ENCODE peak calls at places on chromosomes 1 and 21, in six cellular contexts. T is prostate gland, I is uterus, C is mammary epithelial cell, Z is body of pancreas, B is psoas muscle. V is an unnamed sample. For H3K4me1, the result is how much of the 10 kb centered on the place peaks cover.

GRCh38 chr21:44286716-44287632 is 1.3 kb downstream of the AIRE start:
- DNase-seq in B (peak), I (no peak), Z (no peak), T (no peak), C (no peak), V (no peak)

GRCh38 chr1:31101147-31101502 is 35.6 kb upstream of the PUM1 start:
- DNase-seq in C (peak), I (no peak), Z (peak), T (no peak), B (no peak), V (peak)

GRCh38 chr1:19179597-19180271 is 30.3 kb downstream of the UBR4 start:
- DNase-seq in Z (no peak), C (no peak), I (no peak), B (no peak), T (peak), V (peak)

GRCh38 chr1:186838380-186839076 is 9.8 kb downstream of the PLA2G4A start:
- DNase-seq in C (no peak), I (no peak), T (no peak), B (no peak), Z (no peak), V (no peak)

GRCh38 chr1:96643519-96643918 is 78.1 kb upstream of the PTBP2 start:
- DNase-seq in Z (no peak), T (no peak), C (peak), B (no peak), I (no peak), V (no peak)

GRCh38 chr1:159994896-159995295 is 36.9 kb downstream of the PIGM start:
- DNase-seq in B (no peak), C (no peak), Z (no peak), I (no peak), T (no peak), V (peak)

GRCh38 chr1:151475175-151475574 is 15.9 kb upstream of the POGZ start:
- DNase-seq in T (no peak), C (peak), I (no peak), B (no peak), Z (no peak), V (no peak)

GRCh38 chr1:113542221-113542701 is 151.9 kb downstream of the MAGI3 start:
- DNase-seq in C (peak), Z (no peak), I (no peak), T (no peak), B (no peak), V (peak)

GRCh38 chr1:220430059-220430458 is 97.9 kb upstream of the MARK1 start:
- DNase-seq in T (no peak), I (no peak), Z (no peak), B (no peak), C (peak), V (peak)

GRCh38 chr1:33299461-33300155 is 21.3 kb downstream of the A3GALT2 start:
- DNase-seq in T (no peak), Z (peak), I (no peak), C (no peak), B (peak), V (no peak)

GRCh38 chr1:245645894-245646293 is 491.1 kb downstream of the KIF26B start:
- DNase-seq in C (no peak), I (no peak), B (no peak), Z (no peak), T (no peak), V (no peak)

GRCh38 chr1:162214202-162214601 is 144.7 kb downstream of the NOS1AP start:
- DNase-seq in C (no peak), I (no peak), B (no peak), T (no peak), Z (no peak), V (no peak)

GRCh38 chr1:91018006-91018405 is 3.8 kb downstream of the ZNF644 start:
- DNase-seq in Z (no peak), C (no peak), B (no peak), T (no peak), I (no peak), V (no peak)

GRCh38 chr1:18923721-18924610 is 21.6 kb upstream of the ALDH4A1 start:
- DNase-seq in T (no peak), B (no peak), I (no peak), C (no peak), Z (no peak), V (no peak)

GRCh38 chr1:163054056-163054706 is 15.0 kb upstream of the RGS4 start:
- DNase-seq in T (no peak), B (no peak), C (no peak), I (no peak), Z (no peak), V (peak)

GRCh38 chr1:5756434-5757176 is 235.6 kb downstream of the NPHP4 start:
- DNase-seq in T (no peak), I (no peak), Z (no peak), C (no peak), B (no peak), V (no peak)
- H3K4me1 ChIP-seq in T (under half), I (under half), Z (under half), C (under half), B (under half), V (under half)

DNA sequence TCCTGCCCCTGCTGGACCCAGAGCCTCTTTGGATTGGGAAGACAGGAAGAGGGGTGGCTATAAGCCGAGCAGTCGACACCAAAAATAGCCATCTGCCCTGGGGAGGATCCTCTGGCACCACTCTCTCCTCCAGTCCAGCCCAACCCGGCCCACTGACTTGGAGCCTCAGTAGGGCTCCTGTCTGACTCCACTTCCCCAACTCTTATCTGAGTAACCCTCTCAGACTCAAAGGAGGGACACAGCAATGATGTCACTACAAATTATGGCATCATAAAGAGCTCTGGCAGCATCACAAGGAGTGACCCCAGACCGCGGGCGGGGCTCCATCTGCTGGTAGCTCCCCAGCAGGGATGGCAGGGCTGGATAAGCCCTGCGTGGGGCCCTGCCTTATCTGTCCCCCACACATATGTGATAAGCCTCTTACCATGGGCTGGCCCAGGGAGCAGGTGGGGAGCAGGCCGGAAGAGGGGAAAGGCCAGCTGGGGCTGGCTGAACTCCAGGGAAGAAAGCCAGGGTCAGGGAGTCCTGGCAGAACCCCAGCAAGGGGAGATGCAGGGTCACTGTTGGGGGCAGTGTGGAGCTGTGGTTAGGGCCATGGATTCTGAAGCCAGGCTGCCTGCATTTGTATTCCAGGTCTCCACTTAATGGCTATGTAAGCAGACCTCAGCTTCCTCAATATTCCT is 4.6 kb upstream of the SLC6A9 start:
- DNase-seq in C (no peak), T (no peak), Z (peak), B (no peak), I (peak), V (no peak)
- TF ChIP-seq CTCF in C (no peak), T (no peak), Z (no peak), B (no peak), I (no peak), V (no peak)

GRCh38 chr21:45481977-45482898 is 60.0 kb downstream of the SLC19A1 start:
- DNase-seq in B (peak), I (no peak), Z (no peak), C (no peak), T (no peak), V (no peak)
- H3K4me3 ChIP-seq in B (no peak), I (no peak), Z (no peak), C (no peak), T (no peak), V (no peak)

DNA sequence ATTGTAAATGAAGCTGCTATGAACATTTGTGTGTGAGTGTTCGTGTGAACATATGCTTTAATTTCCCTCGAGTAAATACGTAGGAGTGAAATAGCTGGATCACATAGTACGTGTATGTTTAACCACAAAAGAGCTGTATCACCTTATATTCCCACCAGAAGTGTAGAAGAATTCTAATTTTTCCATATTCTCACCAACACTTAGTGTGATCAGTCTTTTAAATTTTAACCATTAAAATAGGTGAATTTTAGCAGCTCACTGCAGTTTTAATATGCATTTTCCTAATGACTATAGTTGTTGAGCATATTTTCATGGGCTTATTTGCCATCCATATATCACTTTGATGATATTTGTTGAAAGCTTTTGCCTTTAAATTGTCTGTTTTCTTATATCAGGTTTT is 741.2 kb downstream of the PTPRU start:
- DNase-seq in I (no peak), C (no peak), B (no peak), T (no peak), Z (no peak), V (no peak)
- H3K4me1 ChIP-seq in I (under half), C (under half), B (under half), T (under half), Z (under half), V (under half)

GRCh38 chr1:231415018-231415583 is 7.0 kb downstream of the EGLN1 start:
- DNase-seq in C (no peak), T (no peak), Z (no peak), I (no peak), B (no peak), V (no peak)

GRCh38 chr1:231418741-231419107 is 3.4 kb downstream of the EGLN1 start:
- DNase-seq in Z (no peak), C (no peak), I (no peak), B (peak), T (no peak), V (no peak)

GRCh38 chr1:231417503-231417902 is 4.6 kb downstream of the EGLN1 start:
- DNase-seq in Z (no peak), I (no peak), T (no peak), B (no peak), C (no peak), V (no peak)

GRCh38 chr1:231418101-231418740 is 3.9 kb downstream of the EGLN1 start:
- DNase-seq in I (no peak), Z (no peak), T (no peak), C (no peak), B (no peak), V (no peak)

DNA sequence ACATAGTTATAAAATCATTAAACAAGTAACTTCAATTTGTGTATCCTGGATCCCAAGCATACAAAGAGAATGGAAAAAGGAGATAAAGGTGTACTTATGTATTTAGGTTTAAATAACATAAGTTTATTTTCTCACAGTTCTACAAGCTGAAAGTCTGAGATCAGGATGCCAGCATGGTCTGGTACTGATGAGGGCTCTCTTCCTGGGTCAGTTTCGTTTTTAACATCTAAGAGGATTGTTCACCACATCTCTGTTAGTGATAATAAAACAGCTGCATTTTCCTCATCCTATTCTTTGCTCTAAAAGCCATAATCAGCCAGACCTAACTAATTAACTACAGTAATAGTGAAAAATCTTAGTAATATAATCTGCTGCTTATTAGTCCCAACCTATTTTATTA is 5.2 kb downstream of the EGLN1 start:
- DNase-seq in B (no peak), T (no peak), Z (no peak), C (no peak), I (no peak), V (no peak)
- TF ChIP-seq CTCF in B (no peak), T (no peak), Z (no peak), C (no peak), I (no peak), V (no peak)

GRCh38 chr1:28096210-28097099 is 8.0 kb upstream of the EYA3 start:
- DNase-seq in B (no peak), C (no peak), Z (no peak), T (no peak), I (no peak), V (no peak)

GRCh38 chr1:28104866-28105467 is 16.6 kb upstream of the EYA3 start:
- DNase-seq in T (no peak), B (no peak), Z (peak), I (no peak), C (peak), V (peak)

GRCh38 chr1:28097100-28097472 is 8.7 kb upstream of the EYA3 start:
- DNase-seq in T (no peak), B (no peak), Z (no peak), I (no peak), C (no peak), V (no peak)

GRCh38 chr1:28099050-28099769 is 10.8 kb upstream of the EYA3 start:
- DNase-seq in B (no peak), Z (no peak), T (no peak), I (no peak), C (no peak), V (no peak)

GRCh38 chr1:28102169-28102568 is 13.8 kb upstream of the EYA3 start:
- DNase-seq in C (no peak), I (no peak), T (no peak), B (no peak), Z (no peak), V (no peak)
- H3K4me3 ChIP-seq in C (no peak), I (no peak), T (no peak), B (no peak), Z (no peak), V (no peak)

V was measured in astrocyte.